ENCODE peak calls at places on chromosomes 6 and 20, in six cellular contexts. One of them, this sample, is unnamed.
A peak's percentile ranks its signal among the peaks of the same experiment; 100 is the strongest.

GRCh38 chr6:2502096-2502997 is 248.4 kb downstream of the MYLK4 start:
- DNase-seq in Right ventricle myocardium inferior: no peak
- DNase-seq in EL: no peak
- DNase-seq in HAP-1: no peak
- DNase-seq in adrenal gland: no peak
- DNase-seq in kidney: no peak
- DNase-seq in this sample: no peak

GRCh38 chr20:62832951-62833391 is 16.1 kb downstream of the COL9A3 start:
- DNase-seq in Right ventricle myocardium inferior: peak; percentile 72
- DNase-seq in EL: no peak
- DNase-seq in HAP-1: no peak
- DNase-seq in adrenal gland: no peak
- DNase-seq in kidney: peak; percentile 79
- DNase-seq in this sample: no peak

GRCh38 chr6:109840796-109841195 is 137.3 kb upstream of the GPR6 start:
- DNase-seq in Right ventricle myocardium inferior: no peak
- DNase-seq in EL: peak; percentile 25
- DNase-seq in HAP-1: no peak
- DNase-seq in adrenal gland: no peak
- DNase-seq in kidney: no peak
- DNase-seq in this sample: no peak

GRCh38 chr6:3396503-3397180 is 60.2 kb downstream of the SLC22A23 start:
- DNase-seq in Right ventricle myocardium inferior: no peak
- DNase-seq in EL: no peak
- DNase-seq in HAP-1: no peak
- DNase-seq in adrenal gland: no peak
- DNase-seq in kidney: no peak
- DNase-seq in this sample: no peak

GRCh38 chr20:41643504-41643938 is 25.3 kb upstream of the CHD6 start:
- DNase-seq in Right ventricle myocardium inferior: no peak
- DNase-seq in EL: peak; percentile 52
- DNase-seq in HAP-1: peak; percentile 12
- DNase-seq in adrenal gland: peak; percentile 72
- DNase-seq in kidney: no peak
- DNase-seq in this sample: peak; percentile 60

GRCh38 chr6:14775528-14775927 is 470.3 kb upstream of the JARID2 start:
- DNase-seq in Right ventricle myocardium inferior: no peak
- DNase-seq in EL: no peak
- DNase-seq in HAP-1: no peak
- DNase-seq in adrenal gland: no peak
- DNase-seq in kidney: no peak
- DNase-seq in this sample: no peak

GRCh38 chr20:22006306-22006705 is 300.8 kb downstream of the PAX1 start:
- DNase-seq in Right ventricle myocardium inferior: no peak
- DNase-seq in EL: no peak
- DNase-seq in HAP-1: no peak
- DNase-seq in adrenal gland: no peak
- DNase-seq in kidney: no peak
- DNase-seq in this sample: no peak

GRCh38 chr6:164396071-164397047 is 913.0 kb downstream of the C6orf118 start:
- DNase-seq in Right ventricle myocardium inferior: no peak
- DNase-seq in EL: peak; percentile 1
- DNase-seq in HAP-1: no peak
- DNase-seq in adrenal gland: no peak
- DNase-seq in kidney: no peak
- DNase-seq in this sample: peak; percentile 35

GRCh38 chr20:43922614-43923013 is 8.0 kb downstream of the TOX2 start:
- DNase-seq in Right ventricle myocardium inferior: no peak
- DNase-seq in EL: no peak
- DNase-seq in HAP-1: no peak
- DNase-seq in adrenal gland: no peak
- DNase-seq in kidney: no peak
- DNase-seq in this sample: no peak

GRCh38 chr6:112310439-112311154 is 36.5 kb upstream of the RFPL4B start:
- DNase-seq in Right ventricle myocardium inferior: no peak
- DNase-seq in EL: no peak
- DNase-seq in HAP-1: no peak
- DNase-seq in adrenal gland: no peak
- DNase-seq in kidney: no peak
- DNase-seq in this sample: no peak

GRCh38 chr6:53287336-53288225 is 61.2 kb downstream of the ELOVL5 start:
- DNase-seq in Right ventricle myocardium inferior: no peak
- DNase-seq in EL: peak; percentile 23
- DNase-seq in HAP-1: no peak
- DNase-seq in adrenal gland: no peak
- DNase-seq in kidney: no peak
- DNase-seq in this sample: no peak

GRCh38 chr6:88870728-88871330 is 92.6 kb downstream of the RNGTT start:
- DNase-seq in Right ventricle myocardium inferior: no peak
- DNase-seq in EL: peak; percentile 57
- DNase-seq in HAP-1: peak; percentile 61
- DNase-seq in adrenal gland: peak; percentile 64
- DNase-seq in kidney: no peak
- DNase-seq in this sample: no peak

GRCh38 chr6:154683756-154684523 is 49.3 kb upstream of the SCAF8 start:
- DNase-seq in Right ventricle myocardium inferior: no peak
- DNase-seq in EL: peak; percentile 41
- DNase-seq in HAP-1: no peak
- DNase-seq in adrenal gland: no peak
- DNase-seq in kidney: no peak
- DNase-seq in this sample: no peak

GRCh38 chr6:74715362-74716068 is 490.3 kb downstream of the COL12A1 start:
- DNase-seq in Right ventricle myocardium inferior: no peak
- DNase-seq in EL: peak; percentile 63
- DNase-seq in HAP-1: no peak
- DNase-seq in adrenal gland: no peak
- DNase-seq in kidney: no peak
- DNase-seq in this sample: no peak

GRCh38 chr20:38536310-38536709 is 44.7 kb upstream of the ADIG start:
- DNase-seq in Right ventricle myocardium inferior: no peak
- DNase-seq in EL: peak; percentile 36
- DNase-seq in HAP-1: no peak
- DNase-seq in adrenal gland: no peak
- DNase-seq in kidney: no peak
- DNase-seq in this sample: no peak

GRCh38 chr6:169707772-169708171 is 5.8 kb downstream of the C6orf120 start:
- DNase-seq in Right ventricle myocardium inferior: no peak
- DNase-seq in EL: no peak
- DNase-seq in HAP-1: no peak
- DNase-seq in adrenal gland: no peak
- DNase-seq in kidney: no peak
- DNase-seq in this sample: no peak

GRCh38 chr6:134295953-134296553 is 21.9 kb downstream of the SGK1 start:
- DNase-seq in Right ventricle myocardium inferior: no peak
- DNase-seq in EL: peak; percentile 100
- DNase-seq in HAP-1: no peak
- DNase-seq in adrenal gland: peak; percentile 92
- DNase-seq in kidney: no peak
- DNase-seq in this sample: no peak

GRCh38 chr6:147081210-147081609 is 123.0 kb upstream of the STXBP5 start:
- DNase-seq in Right ventricle myocardium inferior: no peak
- DNase-seq in EL: no peak
- DNase-seq in HAP-1: no peak
- DNase-seq in adrenal gland: no peak
- DNase-seq in kidney: no peak
- DNase-seq in this sample: no peak

GRCh38 chr20:61569836-61570235 is 317.8 kb downstream of the CDH4 start:
- DNase-seq in Right ventricle myocardium inferior: no peak
- DNase-seq in EL: no peak
- DNase-seq in HAP-1: no peak
- DNase-seq in adrenal gland: no peak
- DNase-seq in kidney: peak; percentile 11
- DNase-seq in this sample: no peak

GRCh38 chr6:168159503-168159902 is 80.5 kb upstream of the FRMD1 start:
- DNase-seq in Right ventricle myocardium inferior: no peak
- DNase-seq in EL: no peak
- DNase-seq in HAP-1: no peak
- DNase-seq in adrenal gland: peak; percentile 31
- DNase-seq in kidney: no peak
- DNase-seq in this sample: no peak

GRCh38 chr6:28243946-28244345 is 8.1 kb downstream of the ZKSCAN4 start:
- DNase-seq in Right ventricle myocardium inferior: no peak
- DNase-seq in EL: no peak
- DNase-seq in HAP-1: no peak
- DNase-seq in adrenal gland: no peak
- DNase-seq in kidney: no peak
- DNase-seq in this sample: no peak

GRCh38 chr6:146582857-146583256 is 15.9 kb upstream of the ADGB start:
- DNase-seq in Right ventricle myocardium inferior: peak; percentile 56
- DNase-seq in EL: no peak
- DNase-seq in HAP-1: peak; percentile 8
- DNase-seq in adrenal gland: peak; percentile 68
- DNase-seq in kidney: no peak
- DNase-seq in this sample: no peak

GRCh38 chr20:47878601-47879004 is 93.3 kb upstream of the SULF2 start:
- DNase-seq in Right ventricle myocardium inferior: no peak
- DNase-seq in EL: peak; percentile 65
- DNase-seq in HAP-1: no peak
- DNase-seq in adrenal gland: no peak
- DNase-seq in kidney: no peak
- DNase-seq in this sample: no peak

This sample was measured in occipital lobe.